ENCODE peak calls at places on chromosomes 6 and 20, in five cellular contexts. B is endodermal cell, J is RWPE1, H is WERI-Rb-1, S is astrocyte. N is an unnamed sample.

GRCh38 chr6:16762265-16762546 is 946 bp upstream of the ATXN1 start:
- DNase-seq in B (no peak), J (no peak), H (no peak), S (no peak), N (no peak)

GRCh38 chr6:102389994-102390393 is 996.5 kb downstream of the GRIK2 start:
- DNase-seq in B (no peak), J (no peak), H (no peak), S (no peak), N (no peak)

GRCh38 chr6:160348209-160348551 is at the start of gene SLC22A3:
- DNase-seq in B (peak), J (peak), H (no peak), S (no peak), N (no peak)

GRCh38 chr6:82073484-82073883 is 174.1 kb downstream of the IBTK start:
- DNase-seq in B (peak), J (no peak), H (peak), S (no peak), N (no peak)

GRCh38 chr6:159438106-159438505 is 254.9 kb downstream of the SOD2 start:
- DNase-seq in B (no peak), J (no peak), H (no peak), S (no peak), N (no peak)

GRCh38 chr20:23049201-23049932 is at the start of gene THBD:
- DNase-seq in B (peak), J (peak), H (no peak), S (peak), N (no peak)

GRCh38 chr6:138250513-138251247 is 32.4 kb upstream of the PBOV1 start:
- DNase-seq in B (no peak), J (peak), H (no peak), S (peak), N (no peak)

GRCh38 chr20:4809707-4810106 is 88.0 kb downstream of the PRND start:
- DNase-seq in B (no peak), J (no peak), H (no peak), S (no peak), N (peak)

GRCh38 chr6:90989763-90990162 is 402.9 kb upstream of the MAP3K7 start:
- DNase-seq in B (no peak), J (no peak), H (no peak), S (no peak), N (no peak)

DNA sequence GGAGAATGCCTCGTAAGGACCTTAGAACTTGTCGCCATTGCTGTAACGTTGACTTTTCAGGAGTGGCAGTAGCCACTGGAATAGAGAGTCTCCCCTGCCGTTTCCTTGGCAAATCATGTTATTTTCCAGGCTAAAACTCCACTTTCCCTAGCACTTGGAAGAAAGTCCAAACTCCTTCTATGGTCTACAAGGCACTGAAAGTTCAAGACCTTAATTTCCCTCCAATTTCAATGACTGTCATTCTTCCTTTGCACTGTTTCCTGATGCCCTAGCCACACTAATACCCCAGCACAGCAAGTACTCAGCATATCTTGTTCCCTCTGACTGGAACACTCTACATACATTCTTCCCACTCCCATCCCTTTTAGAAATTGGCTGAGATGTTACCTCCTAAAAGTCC is 1.8 kb upstream of the TBPL1 start:
- DNase-seq in B (no peak), J (no peak), H (no peak), S (no peak), N (no peak)
- H3K27ac ChIP-seq in B (no peak), J (no peak), H (no peak), S (peak), N (no peak)

DNA sequence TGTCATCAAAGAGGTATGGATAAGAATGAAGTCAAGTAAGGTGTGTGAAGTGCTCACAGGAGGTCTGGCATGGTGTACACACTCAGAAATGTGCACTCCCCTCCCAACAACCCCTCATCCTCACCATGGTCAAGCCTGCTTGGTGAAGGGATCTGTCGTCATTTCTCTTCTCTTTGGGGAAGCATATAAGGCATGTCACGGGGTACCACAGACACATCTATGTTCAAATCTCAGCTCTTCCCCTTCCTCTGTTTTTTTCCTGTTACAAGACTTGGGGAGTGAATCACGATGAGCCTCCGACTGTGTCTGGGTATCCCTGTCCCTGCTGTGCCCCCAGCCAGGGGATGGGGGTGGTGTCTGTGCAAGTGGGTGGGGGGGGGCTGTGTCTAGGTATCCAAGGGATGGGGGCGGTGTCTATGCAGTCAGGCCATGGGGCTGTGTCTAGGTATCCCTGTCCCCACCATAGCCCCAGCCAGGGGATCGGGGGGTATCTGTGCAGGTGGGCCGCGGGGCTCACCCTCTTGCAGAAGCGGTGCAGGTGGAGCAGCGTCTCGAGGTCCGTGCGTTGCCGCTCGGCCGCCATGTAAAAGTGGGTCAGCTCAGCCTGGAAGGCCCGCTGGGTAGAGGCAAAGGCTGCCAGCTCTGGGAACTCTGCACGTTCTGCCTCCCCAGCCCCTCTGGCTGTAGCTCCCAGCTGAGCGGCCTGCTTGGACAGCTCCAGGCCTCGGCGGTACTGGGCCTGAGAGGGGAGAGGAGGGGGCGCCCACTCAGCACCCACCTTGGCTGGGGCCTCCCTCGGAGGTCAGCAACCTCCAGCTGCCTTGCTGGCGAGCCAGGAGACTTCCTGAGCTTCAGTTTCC is 43.6 kb downstream of the KIAA1755 start:
- DNase-seq in B (no peak), J (no peak), H (no peak), S (no peak), N (no peak)
- H3K27ac ChIP-seq in B (no peak), J (peak), H (no peak), S (peak), N (no peak)

GRCh38 chr20:52008874-52009273 is 182.7 kb downstream of the ZFP64 start:
- DNase-seq in B (no peak), J (no peak), H (no peak), S (no peak), N (no peak)

GRCh38 chr20:52003415-52003814 is 188.2 kb downstream of the ZFP64 start:
- DNase-seq in B (no peak), J (no peak), H (no peak), S (no peak), N (no peak)

GRCh38 chr20:52003976-52004375 is 187.6 kb downstream of the ZFP64 start:
- DNase-seq in B (no peak), J (no peak), H (no peak), S (no peak), N (no peak)

GRCh38 chr20:52001999-52002666 is 189.4 kb downstream of the ZFP64 start:
- DNase-seq in B (no peak), J (no peak), H (no peak), S (no peak), N (no peak)

DNA sequence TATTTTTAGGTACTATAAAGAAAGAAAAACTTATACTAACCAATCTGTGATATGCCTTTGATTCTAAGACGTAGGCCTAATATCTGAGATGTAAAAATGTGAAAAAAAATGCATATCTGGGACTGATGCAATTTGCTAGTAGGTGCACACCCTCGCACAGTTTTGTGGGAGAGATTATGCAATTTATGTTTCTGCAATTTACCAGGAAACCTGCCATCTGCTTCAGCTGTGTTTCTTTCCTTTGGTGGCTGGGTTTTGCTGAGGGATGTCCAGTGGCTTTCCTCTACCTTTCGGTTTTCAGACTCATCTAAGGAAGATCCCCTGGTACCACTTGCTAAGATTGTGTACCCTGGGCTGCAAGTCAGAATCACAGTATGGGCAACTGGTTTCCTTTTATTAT is 186.9 kb downstream of the ZFP64 start:
- DNase-seq in B (no peak), J (no peak), H (no peak), S (peak), N (no peak)
- H3K27ac ChIP-seq in B (peak), J (no peak), H (no peak), S (no peak), N (no peak)

GRCh38 chr6:34602318-34603111 is 46.4 kb upstream of the SPDEF start:
- DNase-seq in B (peak), J (peak), H (no peak), S (peak), N (no peak)

GRCh38 chr6:34610819-34611477 is 54.8 kb upstream of the SPDEF start:
- DNase-seq in B (peak), J (peak), H (no peak), S (peak), N (no peak)

GRCh38 chr6:34606477-34607130 is 50.5 kb upstream of the SPDEF start:
- DNase-seq in B (peak), J (no peak), H (no peak), S (no peak), N (no peak)

GRCh38 chr6:34608321-34609091 is 52.4 kb upstream of the SPDEF start:
- DNase-seq in B (no peak), J (no peak), H (no peak), S (no peak), N (no peak)
- H3K27ac ChIP-seq in B (no peak), J (no peak), H (no peak), S (no peak), N (no peak)